ENCODE peak calls at places on chromosomes 16 and 17, in six cellular contexts. F is mucosa of descending colon, A is progenitor cell of endocrine pancreas, W is WTC11, U is H1, Z is GM12878. R is an unnamed sample.

GRCh38 chr16:27218756-27219155 is 15.4 kb downstream of the KDM8 start:
- DNase-seq in F (peak), A (no peak), W (no peak), U (no peak), Z (no peak), R (no peak)

GRCh38 chr16:1990336-1991134 is 765 bp downstream of the SYNGR3 start:
- DNase-seq in F (peak), A (no peak), W (peak), U (no peak), Z (no peak), R (peak)

GRCh38 chr16:31479752-31480151 is 3.2 kb upstream of the SLC5A2 start:
- DNase-seq in F (no peak), A (no peak), W (no peak), U (no peak), Z (no peak), R (no peak)

GRCh38 chr17:40318835-40319332 is 9.9 kb downstream of the RARA start:
- DNase-seq in F (peak), A (no peak), W (peak), U (no peak), Z (no peak), R (peak)

GRCh38 chr17:43662432-43663141 is 865 bp upstream of the MEOX1 start:
- DNase-seq in F (no peak), A (no peak), W (no peak), U (no peak), Z (peak), R (no peak)

GRCh38 chr17:4750606-4751005 is 10.9 kb upstream of the CXCL16 start:
- DNase-seq in F (no peak), A (no peak), W (no peak), U (no peak), Z (no peak), R (no peak)

GRCh38 chr17:42133461-42134041 is 10.9 kb downstream of the HSPB9 start:
- DNase-seq in F (no peak), A (no peak), W (no peak), U (no peak), Z (no peak), R (no peak)

GRCh38 chr16:65698943-65699342 is 577.1 kb upstream of the CDH11 start:
- DNase-seq in F (no peak), A (no peak), W (no peak), U (no peak), Z (no peak), R (no peak)

GRCh38 chr17:56914641-56915263 is 903 bp upstream of the TRIM25 start:
- DNase-seq in F (no peak), A (no peak), W (no peak), U (no peak), Z (no peak), R (no peak)

GRCh38 chr16:77784441-77785356 is 3.7 kb upstream of the VAT1L start:
- DNase-seq in F (no peak), A (no peak), W (no peak), U (no peak), Z (no peak), R (no peak)

GRCh38 chr17:64343833-64344637 is 46.6 kb downstream of the PECAM1 start:
- DNase-seq in F (peak), A (no peak), W (no peak), U (no peak), Z (no peak), R (peak)

GRCh38 chr17:82230627-82231311 is 1.9 kb downstream of the SLC16A3 start:
- DNase-seq in F (peak), A (peak), W (peak), U (no peak), Z (no peak), R (peak)

GRCh38 chr17:73430848-73431247 is 119.0 kb upstream of the CDC42EP4 start:
- DNase-seq in F (no peak), A (no peak), W (no peak), U (no peak), Z (no peak), R (no peak)

GRCh38 chr16:86625029-86625428 is 46.7 kb downstream of the FOXL1 start:
- DNase-seq in F (no peak), A (no peak), W (no peak), U (no peak), Z (no peak), R (no peak)

GRCh38 chr17:75087182-75087557 is 584 bp upstream of the SLC16A5 start:
- DNase-seq in F (no peak), A (no peak), W (no peak), U (no peak), Z (no peak), R (no peak)

GRCh38 chr17:74711058-74711824 is 1.5 kb downstream of the CD300LF start:
- DNase-seq in F (no peak), A (no peak), W (no peak), U (no peak), Z (no peak), R (no peak)

GRCh38 chr17:63171428-63172205 is 205.6 kb downstream of the TANC2 start:
- DNase-seq in F (no peak), A (no peak), W (no peak), U (no peak), Z (no peak), R (no peak)

GRCh38 chr17:32755045-32755805 is 121.7 kb downstream of the MYO1D start:
- DNase-seq in F (no peak), A (no peak), W (no peak), U (no peak), Z (no peak), R (no peak)

GRCh38 chr17:6914711-6915110 is 81.1 kb upstream of the ALOX12 start:
- DNase-seq in F (no peak), A (no peak), W (no peak), U (no peak), Z (no peak), R (no peak)

GRCh38 chr16:53881371-53881770 is 177.4 kb downstream of the FTO start:
- DNase-seq in F (no peak), A (no peak), W (no peak), U (no peak), Z (no peak), R (no peak)

GRCh38 chr16:47069841-47070584 is 73.7 kb downstream of the NETO2 start:
- DNase-seq in F (no peak), A (no peak), W (no peak), U (no peak), Z (no peak), R (no peak)

GRCh38 chr16:59552164-59552563 is 818.0 kb upstream of the GOT2 start:
- DNase-seq in F (no peak), A (no peak), W (no peak), U (no peak), Z (no peak), R (no peak)

GRCh38 chr16:4534151-4534790 is 4.3 kb downstream of the CDIP1 start:
- DNase-seq in F (no peak), A (no peak), W (no peak), U (no peak), Z (no peak), R (no peak)

GRCh38 chr16:5309946-5310611 is 212.5 kb upstream of the EEF2KMT start:
- DNase-seq in F (no peak), A (no peak), W (no peak), U (no peak), Z (no peak), R (no peak)

GRCh38 chr17:79272666-79273219 is 198.1 kb downstream of the ENGASE start:
- DNase-seq in F (no peak), A (no peak), W (no peak), U (no peak), Z (no peak), R (peak)

GRCh38 chr17:17669081-17669850 is 12.0 kb upstream of the RAI1 start:
- DNase-seq in F (no peak), A (peak), W (no peak), U (no peak), Z (no peak), R (no peak)

GRCh38 chr17:69057280-69057679 is 3.4 kb downstream of the ABCA9 start:
- DNase-seq in F (no peak), A (no peak), W (no peak), U (no peak), Z (no peak), R (no peak)

GRCh38 chr16:85222151-85222863 is 110.0 kb upstream of the CIBAR2 start:
- DNase-seq in F (no peak), A (no peak), W (no peak), U (no peak), Z (no peak), R (no peak)

GRCh38 chr16:23268561-23268960 is 33.5 kb upstream of the SCNN1B start:
- DNase-seq in F (no peak), A (no peak), W (no peak), U (no peak), Z (no peak), R (no peak)

GRCh38 chr17:9408381-9408780 is 167.2 kb downstream of the STX8 start:
- DNase-seq in F (no peak), A (no peak), W (no peak), U (no peak), Z (no peak), R (no peak)

GRCh38 chr17:8041249-8041928 is 2.5 kb downstream of the ALOX15B start:
- DNase-seq in F (no peak), A (no peak), W (no peak), U (no peak), Z (no peak), R (peak)

GRCh38 chr16:87133112-87133850 is 183.9 kb downstream of the C16orf95 start:
- DNase-seq in F (no peak), A (no peak), W (no peak), U (no peak), Z (no peak), R (no peak)

GRCh38 chr17:59783221-59784016 is 76.0 kb downstream of the VMP1 start:
- DNase-seq in F (no peak), A (no peak), W (no peak), U (no peak), Z (no peak), R (no peak)

GRCh38 chr16:86604436-86605220 is 26.3 kb downstream of the FOXL1 start:
- DNase-seq in F (no peak), A (no peak), W (no peak), U (no peak), Z (no peak), R (no peak)

GRCh38 chr17:44023545-44024270 is 8.9 kb upstream of the TMEM101 start:
- DNase-seq in F (no peak), A (no peak), W (no peak), U (no peak), Z (no peak), R (no peak)

GRCh38 chr17:8494021-8494420 is 58.3 kb downstream of the NDEL1 start:
- DNase-seq in F (no peak), A (no peak), W (no peak), U (no peak), Z (no peak), R (no peak)

GRCh38 chr17:78174870-78175642 is 6.7 kb downstream of the SYNGR2 start:
- DNase-seq in F (no peak), A (no peak), W (peak), U (no peak), Z (no peak), R (no peak)

GRCh38 chr17:82942166-82943130 is 102.6 kb upstream of the ZNF750 start:
- DNase-seq in F (peak), A (no peak), W (peak), U (no peak), Z (no peak), R (no peak)

GRCh38 chr16:14377326-14377725 is 252.7 kb downstream of the PARN start:
- DNase-seq in F (no peak), A (no peak), W (no peak), U (no peak), Z (no peak), R (no peak)

GRCh38 chr16:86355951-86356350 is 154.4 kb upstream of the FOXF1 start:
- DNase-seq in F (no peak), A (no peak), W (no peak), U (no peak), Z (no peak), R (no peak)

GRCh38 chr16:68491576-68491950 is 43.3 kb upstream of the SMPD3 start:
- DNase-seq in F (no peak), A (no peak), W (no peak), U (no peak), Z (no peak), R (no peak)
- TF ChIP-seq CTCF in F (no peak), A (no peak), W (no peak), U (no peak), Z (no peak), R (no peak)

GRCh38 chr16:79661578-79661977 is 61.0 kb upstream of the MAF start:
- DNase-seq in F (no peak), A (no peak), W (no peak), U (no peak), Z (no peak), R (no peak)

GRCh38 chr16:79662122-79662521 is 61.6 kb upstream of the MAF start:
- DNase-seq in F (no peak), A (no peak), W (no peak), U (no peak), Z (no peak), R (no peak)

GRCh38 chr16:79662673-79663313 is 62.3 kb upstream of the MAF start:
- DNase-seq in F (no peak), A (no peak), W (no peak), U (no peak), Z (no peak), R (no peak)

GRCh38 chr16:79665970-79666369 is 65.4 kb upstream of the MAF start:
- DNase-seq in F (no peak), A (no peak), W (no peak), U (no peak), Z (no peak), R (no peak)

DNA sequence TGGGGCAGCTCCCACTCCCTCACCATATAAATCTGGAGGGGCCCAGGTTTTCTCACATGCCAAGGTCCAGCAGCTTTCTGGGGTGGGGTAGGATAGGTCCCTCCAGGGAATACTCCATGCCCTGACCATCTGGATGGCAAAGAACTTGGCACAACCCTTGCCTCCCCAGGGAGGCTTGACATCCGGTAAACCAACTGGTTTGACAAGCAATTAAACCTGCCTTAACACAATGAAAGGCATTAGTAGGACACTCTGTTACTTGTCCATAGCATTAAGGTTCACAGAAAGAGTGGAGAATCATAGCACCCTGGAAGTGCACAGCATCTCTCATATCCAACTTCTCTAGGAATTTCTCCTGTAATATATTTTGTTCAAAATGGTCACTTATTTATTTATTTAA is 63.9 kb upstream of the MAF start:
- DNase-seq in F (no peak), A (no peak), W (no peak), U (no peak), Z (no peak), R (peak)
- TF ChIP-seq CTCF in F (no peak), A (no peak), W (no peak), U (no peak), Z (no peak), R (no peak)

GRCh38 chr17:80414803-80415625 is at the start of gene ENDOV:
- DNase-seq in F (peak), A (peak), W (peak), U (peak), Z (peak), R (peak)
- TF ChIP-seq CTCF in F (no peak), A (no peak), W (no peak), U (no peak), Z (no peak), R (no peak)

DNA sequence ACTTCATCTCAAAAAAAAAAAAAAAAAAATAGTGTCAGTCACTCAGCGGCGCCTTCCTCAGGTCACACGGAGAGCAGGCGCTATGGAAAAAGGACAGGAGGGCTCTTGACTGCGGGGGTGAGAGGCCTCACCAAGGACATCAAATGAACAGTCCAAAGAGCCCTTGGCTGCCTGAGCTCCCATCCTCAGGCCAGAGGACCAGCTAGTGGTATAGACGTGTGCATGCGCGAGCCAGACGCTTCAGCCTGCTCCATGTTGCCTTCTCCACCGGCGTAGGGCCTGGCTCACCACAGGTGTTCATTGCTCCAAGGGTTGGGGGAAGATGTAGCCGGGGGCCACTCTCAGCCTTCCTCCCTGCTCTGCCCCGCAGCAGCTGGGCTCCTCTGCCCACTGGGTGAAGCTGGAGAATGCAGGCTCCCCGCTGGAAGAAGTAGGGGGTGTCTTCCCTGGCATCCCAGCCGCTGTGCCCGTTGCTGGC is 65.8 kb upstream of the PLCG2 start:
- DNase-seq in F (no peak), A (no peak), W (no peak), U (no peak), Z (no peak), R (no peak)
- TF ChIP-seq CTCF in F (no peak), A (no peak), W (no peak), U (peak), Z (no peak), R (no peak)

GRCh38 chr17:58254803-58255202 is 16.4 kb downstream of the LPO start:
- DNase-seq in F (no peak), A (no peak), W (peak), U (no peak), Z (no peak), R (peak)
- TF ChIP-seq CTCF in F (no peak), A (peak), W (no peak), U (peak), Z (no peak), R (no peak)

R was measured in Calu3.